ENCODE peak calls at places on chromosomes 11 and 22, in nine cellular contexts. One of them, this sample, is unnamed. For H3K4me1, the result is how much of the 10 kb centered on the place peaks cover.

GRCh38 chr11:120714448-120714847 is 202.9 kb downstream of the GRIK4 start:
- DNase-seq in body of pancreas: no peak
- DNase-seq in fibroblast of lung: peak
- DNase-seq in ovary: no peak
- DNase-seq in H9: no peak
- DNase-seq in left ventricle myocardium inferior: no peak
- DNase-seq in spleen: no peak
- DNase-seq in left lung: no peak
- DNase-seq in A673: no peak
- DNase-seq in this sample: no peak

GRCh38 chr22:21937821-21938070 is 14.9 kb downstream of the PPM1F start:
- DNase-seq in ovary: no peak
- DNase-seq in H9: no peak
- DNase-seq in left ventricle myocardium inferior: peak
- DNase-seq in body of pancreas: no peak
- DNase-seq in fibroblast of lung: no peak
- DNase-seq in left lung: no peak
- DNase-seq in spleen: no peak
- DNase-seq in A673: no peak
- DNase-seq in this sample: no peak

GRCh38 chr11:31246451-31247165 is 122.9 kb downstream of the DCDC1 start:
- DNase-seq in H9: no peak
- DNase-seq in ovary: no peak
- DNase-seq in spleen: no peak
- DNase-seq in left lung: no peak
- DNase-seq in A673: peak
- DNase-seq in fibroblast of lung: peak
- DNase-seq in body of pancreas: no peak
- DNase-seq in left ventricle myocardium inferior: no peak
- DNase-seq in this sample: no peak

GRCh38 chr11:69642549-69642912 is 1.6 kb downstream of the CCND1 start:
- DNase-seq in A673: peak
- DNase-seq in body of pancreas: peak
- DNase-seq in fibroblast of lung: no peak
- DNase-seq in left lung: no peak
- DNase-seq in H9: peak
- DNase-seq in ovary: no peak
- DNase-seq in spleen: peak
- DNase-seq in left ventricle myocardium inferior: peak
- DNase-seq in this sample: no peak

GRCh38 chr11:45000918-45001317 is 50.2 kb upstream of the TP53I11 start:
- DNase-seq in fibroblast of lung: no peak
- DNase-seq in A673: no peak
- DNase-seq in left lung: no peak
- DNase-seq in left ventricle myocardium inferior: no peak
- DNase-seq in spleen: no peak
- DNase-seq in body of pancreas: no peak
- DNase-seq in H9: no peak
- DNase-seq in ovary: no peak
- DNase-seq in this sample: no peak

GRCh38 chr11:79438631-79439429 is 2.0 kb downstream of the TENM4 start:
- DNase-seq in body of pancreas: peak
- DNase-seq in fibroblast of lung: peak
- DNase-seq in left ventricle myocardium inferior: peak
- DNase-seq in H9: peak
- DNase-seq in spleen: no peak
- DNase-seq in left lung: no peak
- DNase-seq in ovary: peak
- DNase-seq in A673: no peak
- DNase-seq in this sample: peak

GRCh38 chr11:108697872-108698473 is 33.1 kb downstream of the DDX10 start:
- DNase-seq in ovary: peak
- DNase-seq in left ventricle myocardium inferior: no peak
- DNase-seq in left lung: peak
- DNase-seq in spleen: no peak
- DNase-seq in fibroblast of lung: peak
- DNase-seq in body of pancreas: peak
- DNase-seq in H9: peak
- DNase-seq in A673: peak
- DNase-seq in this sample: peak

GRCh38 chr22:38755155-38755910 is 465 bp downstream of the SUN2 start:
- DNase-seq in left lung: peak
- DNase-seq in body of pancreas: peak
- DNase-seq in spleen: peak
- DNase-seq in ovary: peak
- DNase-seq in fibroblast of lung: peak
- DNase-seq in left ventricle myocardium inferior: peak
- DNase-seq in A673: peak
- DNase-seq in H9: peak
- DNase-seq in this sample: peak

GRCh38 chr11:31690041-31690440 is 121.1 kb downstream of the PAX6 start:
- DNase-seq in body of pancreas: no peak
- DNase-seq in left lung: no peak
- DNase-seq in ovary: no peak
- DNase-seq in A673: no peak
- DNase-seq in left ventricle myocardium inferior: no peak
- DNase-seq in spleen: no peak
- DNase-seq in fibroblast of lung: peak
- DNase-seq in H9: no peak
- DNase-seq in this sample: no peak

GRCh38 chr22:36224245-36224644 is 15.1 kb downstream of the APOL2 start:
- DNase-seq in fibroblast of lung: no peak
- DNase-seq in body of pancreas: no peak
- DNase-seq in spleen: no peak
- DNase-seq in left ventricle myocardium inferior: no peak
- DNase-seq in A673: no peak
- DNase-seq in H9: no peak
- DNase-seq in left lung: no peak
- DNase-seq in ovary: no peak
- DNase-seq in this sample: no peak

GRCh38 chr11:15941206-15941770 is 415.1 kb downstream of the SOX6 start:
- DNase-seq in body of pancreas: peak
- DNase-seq in ovary: no peak
- DNase-seq in fibroblast of lung: no peak
- DNase-seq in H9: peak
- DNase-seq in spleen: peak
- DNase-seq in left lung: no peak
- DNase-seq in left ventricle myocardium inferior: peak
- DNase-seq in A673: no peak
- DNase-seq in this sample: no peak

GRCh38 chr11:2700415-2701211 is 819 bp upstream of the KCNQ1OT1 start:
- DNase-seq in A673: peak
- DNase-seq in left lung: peak
- DNase-seq in spleen: peak
- DNase-seq in fibroblast of lung: peak
- DNase-seq in H9: peak
- DNase-seq in ovary: peak
- DNase-seq in left ventricle myocardium inferior: peak
- DNase-seq in body of pancreas: peak
- DNase-seq in this sample: peak

GRCh38 chr11:63280920-63281319 is 37.5 kb upstream of the SLC22A25 start:
- DNase-seq in A673: no peak
- DNase-seq in left lung: no peak
- DNase-seq in left ventricle myocardium inferior: no peak
- DNase-seq in spleen: no peak
- DNase-seq in H9: no peak
- DNase-seq in fibroblast of lung: no peak
- DNase-seq in body of pancreas: no peak
- DNase-seq in ovary: no peak
- DNase-seq in this sample: no peak
- H3K4me1 ChIP-seq in A673: under half
- H3K4me1 ChIP-seq in left lung: under half
- H3K4me1 ChIP-seq in left ventricle myocardium inferior: under half
- H3K4me1 ChIP-seq in spleen: under half
- H3K4me1 ChIP-seq in H9: under half
- H3K4me1 ChIP-seq in fibroblast of lung: under half
- H3K4me1 ChIP-seq in body of pancreas: under half
- H3K4me1 ChIP-seq in ovary: under half
- H3K4me1 ChIP-seq in this sample: under half

GRCh38 chr11:7516488-7516887 is 2.7 kb downstream of the PPFIBP2 start:
- DNase-seq in left lung: no peak
- DNase-seq in ovary: no peak
- DNase-seq in A673: no peak
- DNase-seq in H9: no peak
- DNase-seq in body of pancreas: no peak
- DNase-seq in spleen: no peak
- DNase-seq in fibroblast of lung: no peak
- DNase-seq in left ventricle myocardium inferior: no peak
- DNase-seq in this sample: no peak

GRCh38 chr11:7520011-7520942 is 6.5 kb downstream of the PPFIBP2 start:
- DNase-seq in fibroblast of lung: no peak
- DNase-seq in ovary: no peak
- DNase-seq in A673: no peak
- DNase-seq in H9: no peak
- DNase-seq in body of pancreas: no peak
- DNase-seq in spleen: no peak
- DNase-seq in left lung: no peak
- DNase-seq in left ventricle myocardium inferior: no peak
- DNase-seq in this sample: no peak

GRCh38 chr11:7520981-7521487 is 7.2 kb downstream of the PPFIBP2 start:
- DNase-seq in spleen: no peak
- DNase-seq in fibroblast of lung: no peak
- DNase-seq in left lung: no peak
- DNase-seq in left ventricle myocardium inferior: no peak
- DNase-seq in ovary: no peak
- DNase-seq in body of pancreas: no peak
- DNase-seq in A673: no peak
- DNase-seq in H9: no peak
- DNase-seq in this sample: no peak

GRCh38 chr11:7522106-7522505 is 8.3 kb downstream of the PPFIBP2 start:
- DNase-seq in body of pancreas: no peak
- DNase-seq in fibroblast of lung: no peak
- DNase-seq in H9: no peak
- DNase-seq in ovary: no peak
- DNase-seq in left lung: no peak
- DNase-seq in spleen: no peak
- DNase-seq in left ventricle myocardium inferior: no peak
- DNase-seq in A673: no peak
- DNase-seq in this sample: no peak

DNA sequence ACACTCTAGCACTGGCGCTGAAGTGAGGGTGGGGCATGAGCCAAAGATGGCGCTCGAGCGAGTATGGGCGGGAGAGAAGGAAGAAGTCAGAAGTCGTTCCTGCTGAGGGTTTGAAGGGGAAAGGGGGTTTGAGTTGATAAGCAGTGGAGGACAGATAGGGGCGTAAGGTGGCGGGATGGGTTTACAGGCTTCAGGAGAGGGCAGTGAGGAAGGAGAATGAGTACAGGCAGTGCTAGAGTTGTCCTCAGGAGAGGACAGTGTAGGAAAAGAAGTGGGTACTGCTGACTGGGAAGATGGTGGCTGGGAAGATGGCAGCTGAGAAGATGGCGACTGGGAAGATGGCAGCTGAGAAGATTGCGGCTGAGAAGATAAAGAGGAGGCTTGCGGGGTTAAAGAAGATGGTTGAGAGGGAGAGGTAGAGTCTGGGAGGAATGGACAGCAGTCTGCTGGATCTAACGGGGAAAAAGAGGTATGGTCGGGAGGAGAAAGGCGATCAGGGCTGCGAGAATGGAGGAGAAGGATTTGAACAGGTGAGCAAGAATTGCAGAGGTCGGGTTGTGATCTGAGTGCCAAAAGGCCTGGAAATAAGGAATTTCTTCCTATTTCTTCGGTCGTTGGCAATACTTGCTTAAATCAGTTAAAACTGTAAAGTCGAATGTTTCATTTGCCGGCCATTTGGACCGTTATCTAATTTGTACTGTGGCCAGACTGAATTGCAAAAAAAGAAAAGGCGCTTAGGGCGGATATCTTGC is 5.2 kb downstream of the PPFIBP2 start:
- DNase-seq in A673: no peak
- DNase-seq in spleen: no peak
- DNase-seq in left ventricle myocardium inferior: no peak
- DNase-seq in left lung: no peak
- DNase-seq in ovary: no peak
- DNase-seq in body of pancreas: no peak
- DNase-seq in H9: no peak
- DNase-seq in fibroblast of lung: no peak
- DNase-seq in this sample: no peak
- H3K4me1 ChIP-seq in A673: under half
- H3K4me1 ChIP-seq in spleen: half or more
- H3K4me1 ChIP-seq in left ventricle myocardium inferior: under half
- H3K4me1 ChIP-seq in left lung: under half
- H3K4me1 ChIP-seq in ovary: under half
- H3K4me1 ChIP-seq in body of pancreas: under half
- H3K4me1 ChIP-seq in H9: under half
- H3K4me1 ChIP-seq in fibroblast of lung: under half
- H3K4me1 ChIP-seq in this sample: under half

GRCh38 chr22:23218053-23218866 is 38.0 kb downstream of the BCR start:
- DNase-seq in H9: no peak
- DNase-seq in left lung: no peak
- DNase-seq in A673: no peak
- DNase-seq in left ventricle myocardium inferior: peak
- DNase-seq in body of pancreas: peak
- DNase-seq in spleen: peak
- DNase-seq in ovary: no peak
- DNase-seq in fibroblast of lung: no peak
- DNase-seq in this sample: no peak

GRCh38 chr22:23220485-23221350 is 40.4 kb downstream of the BCR start:
- DNase-seq in H9: no peak
- DNase-seq in ovary: no peak
- DNase-seq in spleen: peak
- DNase-seq in fibroblast of lung: peak
- DNase-seq in body of pancreas: no peak
- DNase-seq in A673: no peak
- DNase-seq in left ventricle myocardium inferior: peak
- DNase-seq in left lung: no peak
- DNase-seq in this sample: peak

GRCh38 chr22:23219787-23220484 is 39.6 kb downstream of the BCR start:
- DNase-seq in H9: no peak
- DNase-seq in left lung: peak
- DNase-seq in ovary: no peak
- DNase-seq in A673: peak
- DNase-seq in left ventricle myocardium inferior: no peak
- DNase-seq in fibroblast of lung: peak
- DNase-seq in spleen: peak
- DNase-seq in body of pancreas: peak
- DNase-seq in this sample: no peak

GRCh38 chr22:23218867-23219251 is 38.5 kb downstream of the BCR start:
- DNase-seq in H9: peak
- DNase-seq in A673: peak
- DNase-seq in left lung: peak
- DNase-seq in ovary: peak
- DNase-seq in body of pancreas: peak
- DNase-seq in left ventricle myocardium inferior: peak
- DNase-seq in fibroblast of lung: peak
- DNase-seq in spleen: peak
- DNase-seq in this sample: no peak

GRCh38 chr22:23219317-23219716 is 39.0 kb downstream of the BCR start:
- DNase-seq in left ventricle myocardium inferior: no peak
- DNase-seq in ovary: no peak
- DNase-seq in H9: no peak
- DNase-seq in A673: no peak
- DNase-seq in body of pancreas: no peak
- DNase-seq in fibroblast of lung: no peak
- DNase-seq in left lung: no peak
- DNase-seq in spleen: peak
- DNase-seq in this sample: no peak
- H3K4me1 ChIP-seq in left ventricle myocardium inferior: half or more
- H3K4me1 ChIP-seq in ovary: under half
- H3K4me1 ChIP-seq in H9: under half
- H3K4me1 ChIP-seq in A673: under half
- H3K4me1 ChIP-seq in body of pancreas: half or more
- H3K4me1 ChIP-seq in fibroblast of lung: under half
- H3K4me1 ChIP-seq in left lung: half or more
- H3K4me1 ChIP-seq in spleen: half or more
- H3K4me1 ChIP-seq in this sample: half or more

GRCh38 chr11:115942043-115942442 is 437.8 kb upstream of the CADM1 start:
- DNase-seq in left ventricle myocardium inferior: no peak
- DNase-seq in fibroblast of lung: no peak
- DNase-seq in body of pancreas: no peak
- DNase-seq in left lung: no peak
- DNase-seq in spleen: no peak
- DNase-seq in H9: no peak
- DNase-seq in ovary: no peak
- DNase-seq in A673: no peak
- DNase-seq in this sample: no peak
- H3K4me1 ChIP-seq in left ventricle myocardium inferior: under half
- H3K4me1 ChIP-seq in fibroblast of lung: under half
- H3K4me1 ChIP-seq in body of pancreas: under half
- H3K4me1 ChIP-seq in left lung: under half
- H3K4me1 ChIP-seq in spleen: under half
- H3K4me1 ChIP-seq in H9: under half
- H3K4me1 ChIP-seq in ovary: under half
- H3K4me1 ChIP-seq in A673: under half
- H3K4me1 ChIP-seq in this sample: under half

This sample was measured in ascending aorta.